ENCODE peak calls at places on chromosome 3, in five cellular contexts. H, R, U, N and T are unnamed samples.

GRCh38 chr3:177169936-177170722 is 27.2 kb downstream of the TBL1XR1 start:
- DNase-seq in U (no peak), R (no peak), H (no peak), N (no peak), T (no peak)

GRCh38 chr3:55373413-55373812 is 113.7 kb downstream of the WNT5A start:
- DNase-seq in H (no peak), R (no peak), U (no peak), N (no peak), T (no peak)

GRCh38 chr3:94431831-94432230 is 369.0 kb downstream of the NSUN3 start:
- DNase-seq in R (no peak), N (no peak), H (no peak), U (no peak), T (no peak)

GRCh38 chr3:194955979-194956696 is 270.5 kb downstream of the FAM43A start:
- DNase-seq in H (no peak), R (no peak), U (no peak), N (no peak), T (no peak)

GRCh38 chr3:131795382-131796085 is 239.3 kb downstream of the CPNE4 start:
- DNase-seq in R (no peak), U (no peak), H (no peak), N (peak), T (no peak)

GRCh38 chr3:151301787-151302186 is 14.8 kb downstream of the GPR87 start:
- DNase-seq in U (no peak), H (no peak), R (no peak), N (no peak), T (no peak)

GRCh38 chr3:45510519-45510918 is 84.0 kb upstream of the LIMD1 start:
- DNase-seq in U (no peak), R (no peak), N (no peak), H (no peak), T (no peak)

GRCh38 chr3:5021571-5022092 is 42.4 kb downstream of the BHLHE40 start:
- DNase-seq in R (peak), N (no peak), H (no peak), U (no peak), T (peak)

GRCh38 chr3:12149029-12149428 is 9.7 kb downstream of the TIMP4 start:
- DNase-seq in H (no peak), N (no peak), U (no peak), R (no peak), T (no peak)

GRCh38 chr3:69032137-69032536 is 18.7 kb upstream of the EOGT start:
- DNase-seq in N (peak), U (no peak), H (no peak), R (no peak), T (no peak)

GRCh38 chr3:134685881-134686802 is 35.3 kb upstream of the KY start:
- DNase-seq in R (no peak), H (no peak), N (no peak), U (no peak), T (no peak)

GRCh38 chr3:16743276-16743675 is 138.1 kb upstream of the DAZL start:
- DNase-seq in N (no peak), R (no peak), U (no peak), H (no peak), T (no peak)

GRCh38 chr3:61702453-61702852 is 141.1 kb downstream of the PTPRG start:
- DNase-seq in U (no peak), N (no peak), R (no peak), H (no peak), T (peak)

GRCh38 chr3:184710870-184711365 is 946 bp downstream of the MAGEF1 start:
- DNase-seq in U (no peak), R (no peak), N (no peak), H (no peak), T (no peak)

GRCh38 chr3:72347819-72348319 is 500.4 kb downstream of the SHQ1 start:
- DNase-seq in N (peak), R (no peak), U (no peak), H (peak), T (peak)

GRCh38 chr3:11616551-11616950 is 27.2 kb downstream of the VGLL4 start:
- DNase-seq in R (no peak), U (no peak), N (peak), H (no peak), T (no peak)

GRCh38 chr3:47464603-47465002 is 11.1 kb downstream of the SCAP start:
- DNase-seq in U (no peak), N (no peak), R (no peak), H (no peak), T (no peak)

GRCh38 chr3:55826731-55827496 is 339.8 kb upstream of the WNT5A start:
- DNase-seq in R (no peak), U (no peak), N (no peak), H (no peak), T (no peak)

GRCh38 chr3:43872901-43873300 is 182.2 kb downstream of the ABHD5 start:
- DNase-seq in U (no peak), H (no peak), R (no peak), N (no peak), T (no peak)

GRCh38 chr3:16203671-16204629 is 29.5 kb downstream of the GALNT15 start:
- DNase-seq in H (no peak), R (no peak), N (peak), U (no peak), T (no peak)

GRCh38 chr3:46612324-46612723 is at the start of gene FAM240A:
- DNase-seq in N (peak), H (no peak), U (no peak), R (no peak), T (no peak)

GRCh38 chr3:10195692-10196091 is 31.0 kb downstream of the IRAK2 start:
- DNase-seq in N (no peak), R (no peak), U (no peak), H (no peak), T (no peak)

GRCh38 chr3:58164199-58164879 is 46.4 kb downstream of the DNASE1L3 start:
- DNase-seq in N (no peak), H (peak), U (no peak), R (peak), T (no peak)